ENCODE peak calls at places on chromosomes 1 and 21, in four cellular contexts. M, T, A and W are unnamed samples.

GRCh38 chr1:170126691-170127090 is 19.1 kb upstream of the NTMT2 start:
- DNase-seq in M (no peak), T (peak), A (no peak), W (no peak)

GRCh38 chr1:227790868-227791267 is 24.6 kb upstream of the PRSS38 start:
- DNase-seq in M (no peak), T (no peak), A (no peak), W (no peak)

GRCh38 chr21:46212721-46213484 is 15.7 kb downstream of the LSS start:
- DNase-seq in M (no peak), T (no peak), A (no peak), W (peak)

GRCh38 chr1:160171352-160171751 is 19.0 kb upstream of the CASQ1 start:
- DNase-seq in M (no peak), T (peak), A (no peak), W (no peak)

GRCh38 chr1:151952811-151953210 is 40.8 kb downstream of the S100A10 start:
- DNase-seq in M (no peak), T (no peak), A (no peak), W (no peak)

GRCh38 chr1:30786264-30786991 is 28.9 kb upstream of the LAPTM5 start:
- DNase-seq in M (no peak), T (no peak), A (no peak), W (no peak)

GRCh38 chr1:158076461-158076860 is 83.0 kb downstream of the KIRREL1 start:
- DNase-seq in M (peak), T (no peak), A (no peak), W (no peak)

GRCh38 chr1:20184997-20185833 is 681 bp upstream of the UBXN10 start:
- DNase-seq in M (no peak), T (no peak), A (no peak), W (no peak)

GRCh38 chr1:147238053-147238902 is 4.2 kb upstream of the CHD1L start:
- DNase-seq in M (peak), T (no peak), A (no peak), W (no peak)

GRCh38 chr1:33852711-33853110 is 11.2 kb upstream of the HMGB4 start:
- DNase-seq in M (no peak), T (no peak), A (no peak), W (no peak)

GRCh38 chr1:183470147-183470960 is 1.9 kb upstream of the SMG7 start:
- DNase-seq in M (peak), T (peak), A (peak), W (no peak)

GRCh38 chr1:13893456-13893855 is 193.5 kb downstream of the PRDM2 start:
- DNase-seq in M (no peak), T (no peak), A (no peak), W (no peak)

GRCh38 chr1:169236143-169236542 is 129.7 kb downstream of the ATP1B1 start:
- DNase-seq in M (no peak), T (no peak), A (no peak), W (no peak)

GRCh38 chr1:2194319-2194897 is at the start of gene FAAP20:
- DNase-seq in M (peak), T (peak), A (no peak), W (no peak)

GRCh38 chr1:176325664-176326063 is 118.6 kb upstream of the COP1 start:
- DNase-seq in M (no peak), T (no peak), A (no peak), W (no peak)

GRCh38 chr1:48882020-48882419 is 105.3 kb upstream of the BEND5 start:
- DNase-seq in M (no peak), T (no peak), A (no peak), W (no peak)

GRCh38 chr1:227747382-227747781 is 12.1 kb downstream of the SNAP47 start:
- DNase-seq in M (no peak), T (no peak), A (no peak), W (no peak)

GRCh38 chr1:116345830-116346229 is 27.2 kb upstream of the ATP1A1 start:
- DNase-seq in M (peak), T (no peak), A (peak), W (no peak)

GRCh38 chr1:25442178-25442577 is 11.5 kb downstream of the MACO1 start:
- DNase-seq in M (peak), T (peak), A (no peak), W (no peak)

GRCh38 chr1:205480349-205481278 is 23.9 kb upstream of the CDK18 start:
- DNase-seq in M (no peak), T (no peak), A (no peak), W (no peak)

GRCh38 chr1:17420361-17420760 is 19.1 kb downstream of the RCC2 start:
- DNase-seq in M (no peak), T (no peak), A (no peak), W (no peak)

GRCh38 chr1:12536023-12536639 is 81.9 kb downstream of the DHRS3 start:
- DNase-seq in M (no peak), T (no peak), A (no peak), W (no peak)

GRCh38 chr1:106921186-106921585 is 135.3 kb upstream of the PRMT6 start:
- DNase-seq in M (no peak), T (peak), A (no peak), W (no peak)

GRCh38 chr1:42639116-42639515 is 19.1 kb upstream of the PPIH start:
- DNase-seq in M (no peak), T (no peak), A (no peak), W (no peak)

GRCh38 chr21:43318841-43319781 is 107.8 kb downstream of the SIK1 start:
- DNase-seq in M (peak), T (no peak), A (no peak), W (no peak)

GRCh38 chr1:27981146-27981545 is 21.4 kb downstream of the XKR8 start:
- DNase-seq in M (no peak), T (no peak), A (no peak), W (no peak)

GRCh38 chr1:31297273-31298247 is 728 bp downstream of the ZCCHC17 start:
- DNase-seq in M (peak), T (peak), A (no peak), W (no peak)

GRCh38 chr1:234214129-234214910 is 158.9 kb upstream of the COA6 start:
- DNase-seq in M (peak), T (no peak), A (no peak), W (no peak)

GRCh38 chr21:39000496-39000895 is 182.8 kb downstream of the PSMG1 start:
- DNase-seq in M (no peak), T (no peak), A (no peak), W (no peak)

GRCh38 chr1:85957760-85958159 is 198.8 kb downstream of the COL24A1 start:
- DNase-seq in M (no peak), T (no peak), A (no peak), W (no peak)

GRCh38 chr1:64212023-64212422 is 8.6 kb downstream of the UBE2U start:
- DNase-seq in M (no peak), T (peak), A (no peak), W (no peak)

GRCh38 chr21:35401476-35401875 is 352.4 kb upstream of the RUNX1 start:
- DNase-seq in M (no peak), T (no peak), A (no peak), W (no peak)

GRCh38 chr1:192539450-192540132 is 36.0 kb upstream of the RGS1 start:
- DNase-seq in M (no peak), T (peak), A (no peak), W (no peak)

GRCh38 chr1:185049670-185050069 is 4.3 kb downstream of the RNF2 start:
- DNase-seq in M (no peak), T (no peak), A (no peak), W (no peak)

GRCh38 chr1:107806902-107807301 is 158.1 kb downstream of the VAV3 start:
- DNase-seq in M (no peak), T (no peak), A (no peak), W (no peak)

GRCh38 chr1:41666991-41667631 is 182.6 kb upstream of the EDN2 start:
- DNase-seq in M (peak), T (no peak), A (peak), W (no peak)

GRCh38 chr21:42609806-42610205 is 43.6 kb upstream of the PDE9A start:
- DNase-seq in M (no peak), T (no peak), A (no peak), W (no peak)

GRCh38 chr21:21715286-21715969 is 717.2 kb downstream of the NCAM2 start:
- DNase-seq in M (no peak), T (no peak), A (no peak), W (no peak)

GRCh38 chr1:159071970-159072582 is 4.5 kb downstream of the AIM2 start:
- DNase-seq in M (peak), T (peak), A (peak), W (no peak)